ENCODE peak calls at places on chromosomes 5 and 9, in eight cellular contexts. One of them, this sample, is unnamed.

GRCh38 chr5:92890841-92891244 is 690.2 kb downstream of the NR2F1-AS1 start:
- DNase-seq in tibial nerve: no peak
- DNase-seq in activated CD8-positive, alpha-beta T cell treated with anti-CD3 and anti-CD28 coated beads, Interleukin-2, amount 10 ng/mL, durations not matched to agents 7 days and 5 days: no peak
- DNase-seq in HTR-8/SVneo: no peak
- DNase-seq in OCI-LY7: no peak
- DNase-seq in lung microvascular endothelial cell: no peak
- DNase-seq in frontal cortex: no peak
- DNase-seq in DMS153: no peak
- DNase-seq in this sample: no peak

GRCh38 chr5:6553986-6554385 is 78.9 kb downstream of the NSUN2 start:
- DNase-seq in OCI-LY7: no peak
- DNase-seq in tibial nerve: no peak
- DNase-seq in activated CD8-positive, alpha-beta T cell treated with anti-CD3 and anti-CD28 coated beads, Interleukin-2, amount 10 ng/mL, durations not matched to agents 7 days and 5 days: no peak
- DNase-seq in HTR-8/SVneo: no peak
- DNase-seq in frontal cortex: no peak
- DNase-seq in DMS153: no peak
- DNase-seq in lung microvascular endothelial cell: no peak
- DNase-seq in this sample: no peak

GRCh38 chr5:69007086-69007672 is 86.6 kb upstream of the SLC30A5 start:
- DNase-seq in HTR-8/SVneo: no peak
- DNase-seq in OCI-LY7: no peak
- DNase-seq in lung microvascular endothelial cell: no peak
- DNase-seq in activated CD8-positive, alpha-beta T cell treated with anti-CD3 and anti-CD28 coated beads, Interleukin-2, amount 10 ng/mL, durations not matched to agents 7 days and 5 days: no peak
- DNase-seq in frontal cortex: no peak
- DNase-seq in tibial nerve: no peak
- DNase-seq in DMS153: no peak
- DNase-seq in this sample: no peak

GRCh38 chr9:754150-754931 is 87.2 kb upstream of the DMRT1 start:
- DNase-seq in frontal cortex: no peak
- DNase-seq in activated CD8-positive, alpha-beta T cell treated with anti-CD3 and anti-CD28 coated beads, Interleukin-2, amount 10 ng/mL, durations not matched to agents 7 days and 5 days: no peak
- DNase-seq in tibial nerve: no peak
- DNase-seq in lung microvascular endothelial cell: peak; percentile 23
- DNase-seq in DMS153: no peak
- DNase-seq in OCI-LY7: no peak
- DNase-seq in HTR-8/SVneo: no peak
- DNase-seq in this sample: no peak

GRCh38 chr5:56003633-56004032 is 8.9 kb upstream of the IL6ST start:
- DNase-seq in activated CD8-positive, alpha-beta T cell treated with anti-CD3 and anti-CD28 coated beads, Interleukin-2, amount 10 ng/mL, durations not matched to agents 7 days and 5 days: no peak
- DNase-seq in tibial nerve: no peak
- DNase-seq in DMS153: no peak
- DNase-seq in HTR-8/SVneo: no peak
- DNase-seq in OCI-LY7: no peak
- DNase-seq in lung microvascular endothelial cell: no peak
- DNase-seq in frontal cortex: no peak
- DNase-seq in this sample: no peak

GRCh38 chr9:36717276-36717675 is 144.6 kb downstream of the MELK start:
- DNase-seq in activated CD8-positive, alpha-beta T cell treated with anti-CD3 and anti-CD28 coated beads, Interleukin-2, amount 10 ng/mL, durations not matched to agents 7 days and 5 days: no peak
- DNase-seq in DMS153: no peak
- DNase-seq in tibial nerve: no peak
- DNase-seq in lung microvascular endothelial cell: no peak
- DNase-seq in frontal cortex: no peak
- DNase-seq in OCI-LY7: no peak
- DNase-seq in HTR-8/SVneo: no peak
- DNase-seq in this sample: no peak

GRCh38 chr5:111383288-111383970 is 128.9 kb downstream of the STARD4 start:
- DNase-seq in tibial nerve: no peak
- DNase-seq in frontal cortex: no peak
- DNase-seq in activated CD8-positive, alpha-beta T cell treated with anti-CD3 and anti-CD28 coated beads, Interleukin-2, amount 10 ng/mL, durations not matched to agents 7 days and 5 days: no peak
- DNase-seq in HTR-8/SVneo: no peak
- DNase-seq in lung microvascular endothelial cell: no peak
- DNase-seq in OCI-LY7: no peak
- DNase-seq in DMS153: no peak
- DNase-seq in this sample: no peak

GRCh38 chr9:94780516-94780950 is 54.0 kb downstream of the AOPEP start:
- DNase-seq in frontal cortex: no peak
- DNase-seq in lung microvascular endothelial cell: peak; percentile 51
- DNase-seq in activated CD8-positive, alpha-beta T cell treated with anti-CD3 and anti-CD28 coated beads, Interleukin-2, amount 10 ng/mL, durations not matched to agents 7 days and 5 days: no peak
- DNase-seq in OCI-LY7: no peak
- DNase-seq in tibial nerve: no peak
- DNase-seq in HTR-8/SVneo: no peak
- DNase-seq in DMS153: no peak
- DNase-seq in this sample: no peak

GRCh38 chr5:152246401-152246800 is 158.7 kb downstream of the NMUR2 start:
- DNase-seq in OCI-LY7: peak; percentile 9
- DNase-seq in tibial nerve: peak; percentile 16
- DNase-seq in DMS153: no peak
- DNase-seq in activated CD8-positive, alpha-beta T cell treated with anti-CD3 and anti-CD28 coated beads, Interleukin-2, amount 10 ng/mL, durations not matched to agents 7 days and 5 days: peak; percentile 28
- DNase-seq in HTR-8/SVneo: no peak
- DNase-seq in frontal cortex: no peak
- DNase-seq in lung microvascular endothelial cell: peak; percentile 26
- DNase-seq in this sample: no peak

GRCh38 chr9:136858844-136859757 is 7.0 kb downstream of the MAMDC4 start:
- DNase-seq in HTR-8/SVneo: no peak
- DNase-seq in frontal cortex: peak; percentile 76
- DNase-seq in lung microvascular endothelial cell: no peak
- DNase-seq in tibial nerve: no peak
- DNase-seq in OCI-LY7: no peak
- DNase-seq in DMS153: no peak
- DNase-seq in activated CD8-positive, alpha-beta T cell treated with anti-CD3 and anti-CD28 coated beads, Interleukin-2, amount 10 ng/mL, durations not matched to agents 7 days and 5 days: no peak
- DNase-seq in this sample: no peak

GRCh38 chr5:31733365-31733764 is 94.4 kb downstream of the PDZD2 start:
- DNase-seq in DMS153: no peak
- DNase-seq in HTR-8/SVneo: no peak
- DNase-seq in OCI-LY7: no peak
- DNase-seq in lung microvascular endothelial cell: no peak
- DNase-seq in tibial nerve: peak; percentile 31
- DNase-seq in activated CD8-positive, alpha-beta T cell treated with anti-CD3 and anti-CD28 coated beads, Interleukin-2, amount 10 ng/mL, durations not matched to agents 7 days and 5 days: no peak
- DNase-seq in frontal cortex: peak; percentile 46
- DNase-seq in this sample: no peak

GRCh38 chr5:165188555-165189260 is 1683.3 kb downstream of the MAT2B start:
- DNase-seq in OCI-LY7: no peak
- DNase-seq in HTR-8/SVneo: no peak
- DNase-seq in frontal cortex: no peak
- DNase-seq in lung microvascular endothelial cell: no peak
- DNase-seq in DMS153: no peak
- DNase-seq in activated CD8-positive, alpha-beta T cell treated with anti-CD3 and anti-CD28 coated beads, Interleukin-2, amount 10 ng/mL, durations not matched to agents 7 days and 5 days: no peak
- DNase-seq in tibial nerve: peak; percentile 12
- DNase-seq in this sample: no peak

GRCh38 chr9:96079816-96080215 is 204.3 kb downstream of the ERCC6L2 start:
- DNase-seq in tibial nerve: no peak
- DNase-seq in HTR-8/SVneo: no peak
- DNase-seq in frontal cortex: no peak
- DNase-seq in DMS153: no peak
- DNase-seq in lung microvascular endothelial cell: no peak
- DNase-seq in activated CD8-positive, alpha-beta T cell treated with anti-CD3 and anti-CD28 coated beads, Interleukin-2, amount 10 ng/mL, durations not matched to agents 7 days and 5 days: no peak
- DNase-seq in OCI-LY7: no peak
- DNase-seq in this sample: no peak

GRCh38 chr5:106392766-106393165 is 1278.0 kb downstream of the EFNA5 start:
- DNase-seq in OCI-LY7: no peak
- DNase-seq in DMS153: no peak
- DNase-seq in tibial nerve: no peak
- DNase-seq in activated CD8-positive, alpha-beta T cell treated with anti-CD3 and anti-CD28 coated beads, Interleukin-2, amount 10 ng/mL, durations not matched to agents 7 days and 5 days: no peak
- DNase-seq in lung microvascular endothelial cell: peak; percentile 3
- DNase-seq in frontal cortex: no peak
- DNase-seq in HTR-8/SVneo: no peak
- DNase-seq in this sample: no peak

GRCh38 chr9:16341176-16341575 is 529.3 kb downstream of the BNC2 start:
- DNase-seq in activated CD8-positive, alpha-beta T cell treated with anti-CD3 and anti-CD28 coated beads, Interleukin-2, amount 10 ng/mL, durations not matched to agents 7 days and 5 days: no peak
- DNase-seq in DMS153: no peak
- DNase-seq in HTR-8/SVneo: no peak
- DNase-seq in lung microvascular endothelial cell: peak; percentile 17
- DNase-seq in frontal cortex: no peak
- DNase-seq in tibial nerve: no peak
- DNase-seq in OCI-LY7: no peak
- DNase-seq in this sample: no peak

GRCh38 chr5:173762045-173762444 is 126.1 kb upstream of the CPEB4 start:
- DNase-seq in frontal cortex: no peak
- DNase-seq in OCI-LY7: no peak
- DNase-seq in activated CD8-positive, alpha-beta T cell treated with anti-CD3 and anti-CD28 coated beads, Interleukin-2, amount 10 ng/mL, durations not matched to agents 7 days and 5 days: no peak
- DNase-seq in tibial nerve: no peak
- DNase-seq in DMS153: no peak
- DNase-seq in HTR-8/SVneo: no peak
- DNase-seq in lung microvascular endothelial cell: no peak
- DNase-seq in this sample: no peak

GRCh38 chr5:79938468-79938867 is 52.6 kb downstream of the MTX3 start:
- DNase-seq in DMS153: no peak
- DNase-seq in OCI-LY7: no peak
- DNase-seq in activated CD8-positive, alpha-beta T cell treated with anti-CD3 and anti-CD28 coated beads, Interleukin-2, amount 10 ng/mL, durations not matched to agents 7 days and 5 days: peak; percentile 80
- DNase-seq in tibial nerve: no peak
- DNase-seq in HTR-8/SVneo: no peak
- DNase-seq in frontal cortex: no peak
- DNase-seq in lung microvascular endothelial cell: no peak
- DNase-seq in this sample: no peak

GRCh38 chr5:23446436-23446835 is 61.0 kb upstream of the PRDM9 start:
- DNase-seq in tibial nerve: no peak
- DNase-seq in lung microvascular endothelial cell: no peak
- DNase-seq in frontal cortex: no peak
- DNase-seq in OCI-LY7: no peak
- DNase-seq in DMS153: no peak
- DNase-seq in activated CD8-positive, alpha-beta T cell treated with anti-CD3 and anti-CD28 coated beads, Interleukin-2, amount 10 ng/mL, durations not matched to agents 7 days and 5 days: no peak
- DNase-seq in HTR-8/SVneo: no peak
- DNase-seq in this sample: no peak

GRCh38 chr5:111223790-111224560 is at the start of gene CAMK4:
- DNase-seq in tibial nerve: peak; percentile 26
- DNase-seq in activated CD8-positive, alpha-beta T cell treated with anti-CD3 and anti-CD28 coated beads, Interleukin-2, amount 10 ng/mL, durations not matched to agents 7 days and 5 days: peak; percentile 86
- DNase-seq in frontal cortex: peak; percentile 80
- DNase-seq in HTR-8/SVneo: peak; percentile 66
- DNase-seq in DMS153: no peak
- DNase-seq in lung microvascular endothelial cell: peak; percentile 36
- DNase-seq in OCI-LY7: peak; percentile 82
- DNase-seq in this sample: peak; percentile 74

GRCh38 chr9:84926793-84927192 is 257.3 kb downstream of the NTRK2 start:
- DNase-seq in OCI-LY7: no peak
- DNase-seq in HTR-8/SVneo: no peak
- DNase-seq in tibial nerve: no peak
- DNase-seq in DMS153: no peak
- DNase-seq in activated CD8-positive, alpha-beta T cell treated with anti-CD3 and anti-CD28 coated beads, Interleukin-2, amount 10 ng/mL, durations not matched to agents 7 days and 5 days: no peak
- DNase-seq in frontal cortex: no peak
- DNase-seq in lung microvascular endothelial cell: no peak
- DNase-seq in this sample: no peak

GRCh38 chr5:68303038-68303738 is 87.6 kb downstream of the PIK3R1 start:
- DNase-seq in lung microvascular endothelial cell: peak; percentile 34
- DNase-seq in frontal cortex: no peak
- DNase-seq in DMS153: no peak
- DNase-seq in activated CD8-positive, alpha-beta T cell treated with anti-CD3 and anti-CD28 coated beads, Interleukin-2, amount 10 ng/mL, durations not matched to agents 7 days and 5 days: no peak
- DNase-seq in tibial nerve: no peak
- DNase-seq in OCI-LY7: no peak
- DNase-seq in HTR-8/SVneo: no peak
- DNase-seq in this sample: no peak

GRCh38 chr5:103829585-103829984 is 267.0 kb upstream of the NUDT12 start:
- DNase-seq in DMS153: no peak
- DNase-seq in frontal cortex: no peak
- DNase-seq in HTR-8/SVneo: no peak
- DNase-seq in OCI-LY7: no peak
- DNase-seq in tibial nerve: no peak
- DNase-seq in activated CD8-positive, alpha-beta T cell treated with anti-CD3 and anti-CD28 coated beads, Interleukin-2, amount 10 ng/mL, durations not matched to agents 7 days and 5 days: no peak
- DNase-seq in lung microvascular endothelial cell: no peak
- DNase-seq in this sample: no peak

GRCh38 chr9:125889524-125890473 is 142.6 kb downstream of the PBX3 start:
- DNase-seq in tibial nerve: peak; percentile 23
- DNase-seq in lung microvascular endothelial cell: peak; percentile 47
- DNase-seq in OCI-LY7: no peak
- DNase-seq in activated CD8-positive, alpha-beta T cell treated with anti-CD3 and anti-CD28 coated beads, Interleukin-2, amount 10 ng/mL, durations not matched to agents 7 days and 5 days: peak; percentile 29
- DNase-seq in frontal cortex: peak; percentile 73
- DNase-seq in HTR-8/SVneo: no peak
- DNase-seq in DMS153: no peak
- DNase-seq in this sample: no peak

GRCh38 chr9:125632321-125633115 is 74.5 kb downstream of the MAPKAP1 start:
- DNase-seq in frontal cortex: no peak
- DNase-seq in DMS153: peak; percentile 59
- DNase-seq in activated CD8-positive, alpha-beta T cell treated with anti-CD3 and anti-CD28 coated beads, Interleukin-2, amount 10 ng/mL, durations not matched to agents 7 days and 5 days: peak; percentile 49
- DNase-seq in tibial nerve: no peak
- DNase-seq in OCI-LY7: peak; percentile 74
- DNase-seq in lung microvascular endothelial cell: no peak
- DNase-seq in HTR-8/SVneo: no peak
- DNase-seq in this sample: no peak

GRCh38 chr9:15834541-15834940 is 281.7 kb downstream of the CCDC171 start:
- DNase-seq in tibial nerve: no peak
- DNase-seq in OCI-LY7: peak; percentile 2
- DNase-seq in lung microvascular endothelial cell: peak; percentile 4
- DNase-seq in DMS153: no peak
- DNase-seq in activated CD8-positive, alpha-beta T cell treated with anti-CD3 and anti-CD28 coated beads, Interleukin-2, amount 10 ng/mL, durations not matched to agents 7 days and 5 days: no peak
- DNase-seq in frontal cortex: no peak
- DNase-seq in HTR-8/SVneo: no peak
- DNase-seq in this sample: no peak

GRCh38 chr5:123496892-123497291 is 15.1 kb upstream of the CSNK1G3 start:
- DNase-seq in DMS153: no peak
- DNase-seq in tibial nerve: no peak
- DNase-seq in HTR-8/SVneo: no peak
- DNase-seq in frontal cortex: no peak
- DNase-seq in activated CD8-positive, alpha-beta T cell treated with anti-CD3 and anti-CD28 coated beads, Interleukin-2, amount 10 ng/mL, durations not matched to agents 7 days and 5 days: no peak
- DNase-seq in lung microvascular endothelial cell: no peak
- DNase-seq in OCI-LY7: no peak
- DNase-seq in this sample: no peak

GRCh38 chr9:90835206-90835605 is 33.6 kb downstream of the SYK start:
- DNase-seq in activated CD8-positive, alpha-beta T cell treated with anti-CD3 and anti-CD28 coated beads, Interleukin-2, amount 10 ng/mL, durations not matched to agents 7 days and 5 days: no peak
- DNase-seq in OCI-LY7: no peak
- DNase-seq in tibial nerve: no peak
- DNase-seq in HTR-8/SVneo: no peak
- DNase-seq in DMS153: no peak
- DNase-seq in lung microvascular endothelial cell: no peak
- DNase-seq in frontal cortex: no peak
- DNase-seq in this sample: no peak

GRCh38 chr5:119828536-119828935 is 199.2 kb downstream of the FAM170A start:
- DNase-seq in lung microvascular endothelial cell: no peak
- DNase-seq in frontal cortex: no peak
- DNase-seq in OCI-LY7: no peak
- DNase-seq in HTR-8/SVneo: no peak
- DNase-seq in DMS153: no peak
- DNase-seq in activated CD8-positive, alpha-beta T cell treated with anti-CD3 and anti-CD28 coated beads, Interleukin-2, amount 10 ng/mL, durations not matched to agents 7 days and 5 days: no peak
- DNase-seq in tibial nerve: no peak
- DNase-seq in this sample: no peak

This sample was measured in NCI-H1930.